ENCODE peak calls at places on chromosomes 7 and 10, in nine cellular contexts. U, Z, G, V, F, Y, W, N and T are unnamed samples. For H3K27me3, the result is how much of the 10 kb centered on the place peaks cover.

GRCh38 chr7:23100697-23101096 is 4.9 kb upstream of the KLHL7 start:
- DNase-seq in U (no peak), Z (no peak), G (no peak), V (no peak), F (peak), Y (no peak), W (no peak), N (no peak), T (no peak)

GRCh38 chr10:110499796-110500514 is 2.2 kb downstream of the DUSP5 start:
- DNase-seq in U (no peak), Z (no peak), G (no peak), V (no peak), F (no peak), Y (no peak), W (no peak), N (no peak), T (no peak)

GRCh38 chr10:90885176-90885575 is 13.4 kb downstream of the RPP30 start:
- DNase-seq in U (no peak), Z (no peak), G (no peak), V (no peak), F (no peak), Y (no peak), W (no peak), N (no peak), T (no peak)

GRCh38 chr10:112307631-112308502 is 24.7 kb downstream of the TECTB start:
- DNase-seq in U (no peak), Z (peak), G (no peak), V (peak), F (peak), Y (peak), W (peak), N (peak), T (peak)

GRCh38 chr7:14691034-14691433 is 211.5 kb downstream of the DGKB start:
- DNase-seq in U (no peak), Z (no peak), G (no peak), V (no peak), F (no peak), Y (no peak), W (no peak), N (no peak), T (no peak)

GRCh38 chr10:119103687-119104652 is at the start of gene DENND10:
- DNase-seq in U (peak), Z (peak), G (no peak), V (peak), F (peak), Y (peak), W (peak), N (peak), T (no peak)

GRCh38 chr10:100502926-100503480 is 16.7 kb downstream of the SEC31B start:
- DNase-seq in U (no peak), Z (no peak), G (no peak), V (no peak), F (peak), Y (no peak), W (no peak), N (no peak), T (no peak)

GRCh38 chr7:29350351-29350750 is 155.8 kb downstream of the CHN2 start:
- DNase-seq in U (no peak), Z (no peak), G (no peak), V (no peak), F (no peak), Y (no peak), W (no peak), N (no peak), T (no peak)

GRCh38 chr10:110336111-110336721 is 31.5 kb upstream of the SMNDC1 start:
- DNase-seq in U (no peak), Z (no peak), G (no peak), V (no peak), F (peak), Y (no peak), W (no peak), N (no peak), T (no peak)

GRCh38 chr10:119805702-119806230 is 66.9 kb downstream of the MCMBP start:
- DNase-seq in U (no peak), Z (no peak), G (no peak), V (no peak), F (no peak), Y (no peak), W (no peak), N (no peak), T (no peak)

GRCh38 chr10:93368210-93368609 is 113.9 kb downstream of the MYOF start:
- DNase-seq in U (no peak), Z (no peak), G (no peak), V (no peak), F (no peak), Y (peak), W (no peak), N (no peak), T (no peak)

GRCh38 chr7:94941844-94942632 is 34.6 kb downstream of the PPP1R9A start:
- DNase-seq in U (no peak), Z (no peak), G (no peak), V (no peak), F (no peak), Y (no peak), W (no peak), N (no peak), T (no peak)

GRCh38 chr7:80496586-80496985 is 15.3 kb downstream of the GNAT3 start:
- DNase-seq in U (no peak), Z (no peak), G (no peak), V (no peak), F (no peak), Y (no peak), W (no peak), N (no peak), T (no peak)

GRCh38 chr7:44789990-44790389 is 6.5 kb upstream of the PPIA start:
- DNase-seq in U (no peak), Z (no peak), G (no peak), V (no peak), F (no peak), Y (no peak), W (no peak), N (no peak), T (no peak)

GRCh38 chr10:116183733-116184447 is 89.1 kb downstream of the GFRA1 start:
- DNase-seq in U (no peak), Z (no peak), G (no peak), V (no peak), F (peak), Y (peak), W (no peak), N (peak), T (no peak)

GRCh38 chr10:29630205-29631048 is 4.3 kb downstream of the SVIL start:
- DNase-seq in U (no peak), Z (no peak), G (no peak), V (no peak), F (no peak), Y (no peak), W (no peak), N (no peak), T (no peak)

GRCh38 chr10:93422121-93422520 is 60.0 kb downstream of the MYOF start:
- DNase-seq in U (no peak), Z (no peak), G (no peak), V (no peak), F (no peak), Y (no peak), W (no peak), N (no peak), T (no peak)

DNA sequence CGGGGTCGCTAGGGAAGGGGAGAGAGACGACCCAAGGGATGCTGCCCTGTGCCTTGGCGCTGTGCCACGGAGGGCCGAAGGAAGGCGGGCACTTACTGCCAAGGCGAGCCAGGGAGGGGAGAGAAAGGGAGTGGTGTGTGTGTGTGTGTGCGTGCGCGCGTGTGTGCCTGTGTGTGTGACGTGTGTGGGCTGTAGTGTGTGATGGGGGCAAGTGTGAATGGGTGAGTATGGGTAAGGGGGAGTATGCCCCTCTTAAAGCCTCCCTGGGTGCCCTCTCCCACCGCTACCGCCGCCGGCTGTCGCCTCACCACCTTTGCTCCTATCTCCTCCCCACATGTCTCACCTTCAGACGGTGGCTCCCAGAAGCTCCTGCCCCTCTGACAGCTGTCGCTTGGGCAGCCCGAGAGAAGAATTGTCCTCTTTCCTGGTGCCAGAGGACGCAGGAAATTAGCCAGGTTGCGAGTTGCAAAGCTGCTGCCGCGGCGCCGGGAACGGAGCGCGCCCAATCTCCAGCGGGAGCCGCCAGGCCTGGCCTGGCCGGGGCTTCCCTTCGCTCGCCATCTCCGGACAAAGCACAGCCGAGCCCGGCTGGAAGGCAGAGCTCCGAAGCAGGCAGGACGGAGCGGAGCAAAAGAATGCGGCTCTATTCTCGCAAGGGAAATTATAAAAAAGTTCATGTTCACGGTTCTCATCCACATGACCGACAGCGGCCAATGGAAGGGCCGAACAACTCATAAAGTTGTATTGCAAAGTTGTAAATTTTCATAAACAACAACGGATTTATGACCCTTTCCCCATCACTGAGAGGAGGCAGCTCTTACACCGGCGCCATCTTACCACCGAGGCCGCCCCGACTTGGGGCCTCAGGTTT is at the start of gene HOXA3:
- DNase-seq in U (no peak), Z (no peak), G (no peak), V (no peak), F (no peak), Y (no peak), W (no peak), N (peak), T (no peak)
- H3K27ac ChIP-seq in U (no peak), Z (no peak), G (peak), V (no peak), F (no peak), Y (no peak), W (no peak), N (no peak), T (no peak)

GRCh38 chr10:131440405-131441360 is 129.2 kb upstream of the TCERG1L start:
- DNase-seq in U (no peak), Z (no peak), G (no peak), V (no peak), F (no peak), Y (no peak), W (no peak), N (no peak), T (no peak)
- H3K4me3 ChIP-seq in U (no peak), Z (no peak), G (no peak), V (no peak), F (no peak), Y (no peak), W (no peak), N (no peak), T (no peak)

DNA sequence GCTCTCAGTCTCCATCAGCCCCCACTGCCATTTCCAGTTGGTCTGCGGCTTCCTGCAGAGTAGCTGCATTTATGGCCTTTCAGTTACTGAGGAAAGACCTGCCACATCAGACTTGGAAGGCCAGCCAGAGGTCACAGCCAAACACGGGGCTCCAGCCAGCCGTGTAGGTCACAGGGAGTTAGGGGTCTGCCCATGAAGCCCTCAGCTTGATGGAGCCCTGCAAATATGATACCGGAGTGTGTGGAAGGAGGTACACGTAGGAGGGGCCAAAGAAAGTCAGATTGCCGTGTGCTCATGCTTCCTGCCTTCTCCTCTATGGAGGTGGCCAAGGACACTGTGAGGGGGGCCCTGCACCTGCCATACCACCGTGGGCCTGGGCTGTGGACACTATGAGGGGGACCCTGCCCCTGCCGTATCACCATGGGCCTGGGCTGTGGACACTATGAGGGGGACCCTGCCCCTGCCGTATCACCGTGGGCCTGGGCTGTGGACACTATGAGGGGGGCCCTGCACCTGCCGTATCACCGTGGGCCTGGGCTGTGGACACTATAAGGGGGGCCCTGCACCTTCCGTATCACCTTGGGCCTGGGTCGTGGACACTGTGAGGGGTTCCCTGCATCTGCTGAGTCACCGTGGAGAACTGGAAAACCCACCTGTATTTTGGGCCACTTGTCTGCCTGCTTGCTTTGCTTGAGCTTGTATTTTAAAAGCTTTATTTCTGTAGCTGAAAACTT is 335.7 kb upstream of the SHH start:
- DNase-seq in U (no peak), Z (no peak), G (no peak), V (no peak), F (no peak), Y (no peak), W (no peak), N (no peak), T (no peak)
- H3K27me3 ChIP-seq in U (under half), Z (under half), G (under half), V (under half), F (under half), Y (under half), W (under half), N (under half), T (under half)

DNA sequence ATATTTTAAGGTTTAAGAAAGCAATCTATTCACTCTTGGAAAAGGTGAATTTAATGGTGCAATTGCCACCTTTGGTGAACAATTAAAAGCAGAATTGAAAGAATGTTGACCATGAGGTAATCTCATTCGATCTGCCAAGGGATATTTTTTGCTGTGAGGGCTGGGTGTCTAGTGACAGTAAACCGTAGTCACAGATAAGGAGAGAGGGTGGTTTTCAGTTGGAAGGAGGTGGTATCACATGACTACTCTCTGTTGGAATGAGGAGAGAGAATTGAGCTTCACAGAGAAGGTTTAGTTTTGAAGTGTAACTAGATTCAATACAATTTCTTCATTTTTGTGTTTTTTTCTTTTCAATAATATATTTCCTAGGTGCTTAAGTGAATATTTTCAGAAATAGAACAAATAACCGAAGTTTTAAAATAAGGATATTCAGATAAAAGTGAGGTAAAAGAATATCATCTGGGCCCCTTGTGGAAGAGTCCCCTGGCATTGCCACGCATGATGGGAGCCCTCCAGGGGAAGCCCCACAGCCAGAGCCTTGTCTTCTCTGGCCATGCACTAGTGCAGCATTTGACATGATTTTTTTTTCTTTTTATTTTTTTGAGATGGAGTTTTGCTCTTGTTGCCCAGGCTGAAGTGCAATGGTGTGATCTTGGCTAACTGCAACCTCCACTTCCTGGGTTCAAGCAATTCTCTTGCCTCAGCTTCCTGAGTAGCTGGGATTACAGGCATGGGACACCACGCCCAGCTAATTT is 73.4 kb downstream of the GPR141 start:
- DNase-seq in U (no peak), Z (no peak), G (no peak), V (no peak), F (no peak), Y (no peak), W (no peak), N (no peak), T (no peak)
- H3K27ac ChIP-seq in U (no peak), Z (no peak), G (no peak), V (no peak), F (no peak), Y (no peak), W (no peak), N (no peak), T (no peak)

GRCh38 chr10:99232357-99232999 is 3.2 kb downstream of the HPSE2 start:
- DNase-seq in U (no peak), Z (no peak), G (no peak), V (no peak), F (peak), Y (no peak), W (no peak), N (no peak), T (no peak)
- H3K4me3 ChIP-seq in U (no peak), Z (no peak), G (peak), V (no peak), F (peak), Y (peak), W (no peak), N (peak), T (peak)